ENCODE peak calls at places on chromosomes 2 and 18, in six cellular contexts. T is GM12865, B is heart right ventricle, U is right atrium auricular region, J is osteocyte, N is K562. A is an unnamed sample.

GRCh38 chr18:58615150-58616132 is 13.4 kb downstream of the ALPK2 start:
- DNase-seq in B (no peak), J (no peak), T (peak; percentile 91), U (no peak), N (no peak), A (peak; percentile 71)

GRCh38 chr2:231709636-231709980 is 1.3 kb downstream of the PTMA start:
- DNase-seq in U (peak; percentile 77), B (peak; percentile 49), N (peak; percentile 17), T (peak; percentile 52), J (no peak), A (peak; percentile 74)

GRCh38 chr2:168201211-168201610 is 46.2 kb downstream of the STK39 start:
- DNase-seq in J (no peak), T (no peak), B (no peak), N (no peak), U (no peak), A (no peak)

GRCh38 chr2:236241181-236242056 is 22.8 kb downstream of the ASB18 start:
- DNase-seq in T (no peak), J (peak; percentile 53), B (no peak), U (no peak), N (no peak), A (no peak)

GRCh38 chr2:143264851-143265250 is 135.6 kb downstream of the ARHGAP15 start:
- DNase-seq in T (no peak), N (no peak), U (no peak), J (no peak), B (no peak), A (no peak)

GRCh38 chr2:30899655-30900054 is 92.4 kb upstream of the CAPN13 start:
- DNase-seq in J (peak; percentile 60), T (no peak), B (no peak), U (no peak), N (no peak), A (no peak)

GRCh38 chr2:63699549-63699839 is 110.7 kb downstream of the MDH1 start:
- DNase-seq in N (no peak), U (no peak), T (no peak), J (no peak), B (no peak), A (no peak)

GRCh38 chr2:109497447-109497846 is 116.3 kb downstream of the SEPTIN10 start:
- DNase-seq in J (no peak), U (no peak), B (no peak), N (no peak), T (no peak), A (no peak)

GRCh38 chr2:166376873-166377272 is 1.1 kb upstream of the SCN9A start:
- DNase-seq in U (no peak), T (no peak), J (no peak), N (no peak), B (no peak), A (no peak)

GRCh38 chr2:224984641-224985040 is 57.6 kb downstream of the DOCK10 start:
- DNase-seq in T (peak; percentile 31), U (no peak), B (no peak), N (no peak), J (no peak), A (no peak)

GRCh38 chr2:110933420-110933819 is 187.3 kb upstream of the BCL2L11 start:
- DNase-seq in J (no peak), U (no peak), B (no peak), T (no peak), N (no peak), A (no peak)

GRCh38 chr2:43609304-43609883 is 13.6 kb upstream of the THADA start:
- DNase-seq in N (peak; percentile 54), J (no peak), U (no peak), T (peak; percentile 57), B (peak; percentile 40), A (no peak)

GRCh38 chr2:161250864-161251436 is 57.3 kb upstream of the PSMD14 start:
- DNase-seq in U (no peak), J (no peak), T (peak; percentile 61), N (peak; percentile 67), B (no peak), A (peak; percentile 17)

GRCh38 chr18:47970664-47971523 is 40.4 kb upstream of the SMAD2 start:
- DNase-seq in B (no peak), U (no peak), T (peak; percentile 8), J (no peak), N (peak; percentile 14), A (peak; percentile 24)

GRCh38 chr2:42429352-42429751 is 64.4 kb downstream of the KCNG3 start:
- DNase-seq in N (no peak), U (no peak), T (no peak), J (no peak), B (no peak), A (no peak)

GRCh38 chr2:100800910-100801309 is 19.0 kb upstream of the NPAS2 start:
- DNase-seq in U (no peak), N (no peak), T (no peak), B (no peak), J (no peak), A (no peak)

GRCh38 chr2:12555012-12555645 is 161.6 kb upstream of the TRIB2 start:
- DNase-seq in J (no peak), T (no peak), B (no peak), U (no peak), N (peak; percentile 22), A (peak; percentile 38)

GRCh38 chr2:68812256-68812655 is 58.9 kb downstream of the BMP10 start:
- DNase-seq in J (no peak), N (no peak), B (no peak), T (no peak), U (no peak), A (no peak)

GRCh38 chr2:203451686-203452085 is 83.4 kb downstream of the RAPH1 start:
- DNase-seq in U (no peak), J (no peak), N (no peak), B (no peak), T (no peak), A (no peak)

GRCh38 chr2:27164960-27165763 is 16.4 kb downstream of the TCF23 start:
- DNase-seq in B (no peak), T (peak; percentile 58), J (no peak), U (no peak), N (no peak), A (peak; percentile 62)

GRCh38 chr2:26195006-26195961 is 22.4 kb downstream of the GAREM2 start:
- DNase-seq in T (no peak), U (no peak), N (no peak), J (peak; percentile 38), B (no peak), A (no peak)

GRCh38 chr2:89834306-89834705 is 1142.8 kb downstream of the RPIA start:
- DNase-seq in N (no peak), B (no peak), U (no peak), T (no peak), J (no peak), A (no peak)

GRCh38 chr2:112643488-112643887 is 2.3 kb upstream of the SLC20A1 start:
- DNase-seq in J (no peak), T (no peak), N (no peak), U (no peak), B (no peak), A (no peak)

GRCh38 chr18:6660334-6660733 is 69.2 kb upstream of the ARHGAP28 start:
- DNase-seq in U (no peak), N (no peak), B (no peak), T (no peak), J (no peak), A (no peak)

GRCh38 chr2:10532631-10533101 is 84.5 kb upstream of the ODC1 start:
- DNase-seq in B (no peak), U (no peak), N (no peak), T (no peak), J (no peak), A (no peak)

GRCh38 chr2:36352711-36353110 is 2.9 kb upstream of the CRIM1 start:
- DNase-seq in N (no peak), J (no peak), B (no peak), T (no peak), U (no peak), A (no peak)
- TF ChIP-seq CTCF in N (no peak), J (no peak), B (no peak), T (no peak), U (no peak), A (no peak)

DNA sequence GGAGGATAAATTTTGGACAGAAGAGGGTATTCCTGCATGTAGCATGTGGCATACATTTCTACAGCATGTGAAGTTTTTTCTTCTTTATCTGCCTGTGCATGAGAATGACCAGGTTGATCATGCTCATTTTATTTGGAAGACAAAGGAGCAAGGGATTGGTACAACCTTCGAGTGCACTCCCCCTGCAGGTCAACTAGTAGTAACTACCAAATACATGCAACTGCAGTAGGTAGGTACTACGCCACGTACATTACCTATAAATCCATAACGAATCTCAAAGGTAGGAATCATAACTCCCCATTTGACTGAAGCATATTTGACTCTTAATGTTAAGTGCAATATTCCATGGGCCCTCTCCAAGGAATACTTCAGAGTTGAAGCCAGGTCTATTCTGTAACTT is 763.9 kb downstream of the TSN start:
- DNase-seq in B (no peak), U (no peak), N (no peak), T (no peak), J (no peak), A (no peak)
- TF ChIP-seq CTCF in B (peak; percentile 12), U (no peak), N (no peak), T (peak; percentile 7), J (no peak), A (peak; percentile 22)

GRCh38 chr2:234873103-234873827 is 78.6 kb upstream of the SH3BP4 start:
- DNase-seq in B (no peak), N (no peak), J (no peak), T (no peak), U (no peak), A (no peak)
- TF ChIP-seq CTCF in B (no peak), N (no peak), J (no peak), T (no peak), U (no peak), A (no peak)

GRCh38 chr2:104438481-104438880 is 415.4 kb upstream of the POU3F3 start:
- DNase-seq in B (no peak), N (no peak), J (no peak), T (no peak), U (no peak), A (no peak)

GRCh38 chr2:104444392-104444791 is 409.5 kb upstream of the POU3F3 start:
- DNase-seq in U (no peak), J (no peak), N (no peak), T (no peak), B (no peak), A (no peak)

GRCh38 chr2:104444840-104445239 is 409.1 kb upstream of the POU3F3 start:
- DNase-seq in T (no peak), U (no peak), B (no peak), N (no peak), J (no peak), A (no peak)

GRCh38 chr2:104447831-104448434 is 406.0 kb upstream of the POU3F3 start:
- DNase-seq in T (no peak), U (no peak), B (no peak), N (no peak), J (no peak), A (no peak)

DNA sequence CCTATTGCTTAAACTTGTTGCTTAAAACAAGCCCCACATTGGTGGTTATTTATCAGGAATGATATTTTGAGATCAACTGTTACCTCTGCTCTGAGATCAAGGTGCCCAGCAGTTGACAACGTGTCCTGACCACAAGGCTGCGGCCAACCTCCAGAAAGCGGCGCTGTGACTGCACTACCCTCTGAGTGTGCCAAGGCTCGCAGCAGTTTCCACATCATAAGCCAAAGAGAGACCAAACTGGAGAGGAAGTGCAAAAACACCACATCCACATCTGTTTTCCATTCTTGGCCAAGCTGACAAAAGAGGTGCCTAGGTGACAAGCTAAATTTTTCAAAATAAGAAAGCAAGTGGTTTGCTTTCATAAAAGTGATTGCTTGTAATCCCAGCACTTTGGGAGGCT is 410.8 kb upstream of the POU3F3 start:
- DNase-seq in N (no peak), J (no peak), B (no peak), U (no peak), T (no peak), A (no peak)
- TF ChIP-seq CTCF in N (no peak), J (no peak), B (no peak), U (no peak), T (no peak), A (no peak)